ENCODE peak calls at places on chromosomes 13 and 19, in four cellular contexts. J is Peyer's patch, B is M059J, E is ureter. R is an unnamed sample.

GRCh38 chr19:33690461-33691427 is 69.0 kb downstream of the CHST8 start:
- DNase-seq in J (peak; percentile 39), E (no peak), B (no peak), R (no peak)

GRCh38 chr19:1651548-1652394 is 644 bp downstream of the TCF3 start:
- DNase-seq in B (peak; percentile 33), J (peak; percentile 85), E (no peak), R (peak; percentile 10)

GRCh38 chr13:83057119-83057518 is 825.2 kb downstream of the SLITRK1 start:
- DNase-seq in J (no peak), B (no peak), E (no peak), R (no peak)

GRCh38 chr13:32791545-32792172 is 205.4 kb downstream of the PDS5B start:
- DNase-seq in E (no peak), J (no peak), B (no peak), R (no peak)

GRCh38 chr13:29594310-29594709 is 1.2 kb downstream of the SLC7A1 start:
- DNase-seq in J (peak; percentile 60), E (no peak), B (peak; percentile 79), R (peak; percentile 55)

GRCh38 chr13:24180743-24181384 is 20.3 kb downstream of the SPATA13 start:
- DNase-seq in E (no peak), B (peak; percentile 31), J (no peak), R (no peak)

GRCh38 chr13:46181799-46182490 is at the start of gene LCP1:
- DNase-seq in B (peak; percentile 65), J (no peak), E (no peak), R (no peak)

GRCh38 chr19:5515737-5516136 is 52.0 kb downstream of the TINCR start:
- DNase-seq in J (no peak), B (no peak), E (no peak), R (no peak)

GRCh38 chr19:15323496-15324235 is 8.7 kb downstream of the BRD4 start:
- DNase-seq in B (peak; percentile 36), E (peak; percentile 51), J (peak; percentile 68), R (no peak)

GRCh38 chr19:47239610-47240296 is 8.8 kb upstream of the BBC3 start:
- DNase-seq in E (no peak), J (peak; percentile 55), B (peak; percentile 71), R (no peak)

GRCh38 chr13:34750078-34750703 is 191.9 kb upstream of the NBEA start:
- DNase-seq in B (peak; percentile 34), E (no peak), J (no peak), R (no peak)

GRCh38 chr13:110285991-110286923 is 20.7 kb downstream of the COL4A1 start:
- DNase-seq in J (no peak), E (no peak), B (no peak), R (no peak)

GRCh38 chr19:50460161-50460765 is 16.0 kb upstream of the EMC10 start:
- DNase-seq in E (no peak), B (peak; percentile 72), J (no peak), R (no peak)

GRCh38 chr19:7348587-7349230 is at the start of gene ARHGEF18:
- DNase-seq in E (no peak), J (no peak), B (no peak), R (no peak)

GRCh38 chr19:34104099-34104498 is 68.2 kb upstream of the LSM14A start:
- DNase-seq in J (no peak), B (no peak), E (no peak), R (no peak)

GRCh38 chr13:24724714-24725113 is 39.3 kb upstream of the RNF17 start:
- DNase-seq in J (no peak), B (no peak), E (no peak), R (no peak)

GRCh38 chr13:59086147-59086546 is 1077.6 kb downstream of the DIAPH3 start:
- DNase-seq in J (no peak), E (no peak), B (peak; percentile 95), R (no peak)

GRCh38 chr13:103539265-103539664 is 473.0 kb upstream of the SLC10A2 start:
- DNase-seq in B (no peak), E (no peak), J (no peak), R (no peak)

GRCh38 chr19:3721131-3721899 is 13.1 kb downstream of the TJP3 start:
- DNase-seq in B (peak; percentile 76), E (peak; percentile 95), J (peak; percentile 98), R (peak; percentile 44)

GRCh38 chr13:77373541-77373940 is 46.6 kb upstream of the MYCBP2 start:
- DNase-seq in B (no peak), E (no peak), J (no peak), R (no peak)

GRCh38 chr19:3094638-3095374 is 644 bp downstream of the GNA11 start:
- DNase-seq in B (peak; percentile 40), E (no peak), J (no peak), R (no peak)

GRCh38 chr13:25963681-25964080 is 88.1 kb downstream of the SHISA2 start:
- DNase-seq in J (no peak), E (no peak), B (peak; percentile 74), R (no peak)

GRCh38 chr13:78160793-78161192 is 242.2 kb upstream of the EDNRB start:
- DNase-seq in B (peak; percentile 75), J (no peak), E (no peak), R (peak; percentile 14)

GRCh38 chr19:16527334-16527935 is 14.8 kb downstream of the CHERP start:
- DNase-seq in E (no peak), B (no peak), J (no peak), R (no peak)

GRCh38 chr13:66618702-66619101 is 611.4 kb downstream of the PCDH9 start:
- DNase-seq in B (no peak), E (no peak), J (no peak), R (peak; percentile 2)